ENCODE peak calls at places on chromosomes 7 and 10, in eight cellular contexts. U is tibial nerve, W is ELF-1, O is astrocyte of the hippocampus, Z is mesothelial cell of epicardium, Q is gastrocnemius medialis, L is hippocampal formation, Y is T-helper 17 cell. S is an unnamed sample.

GRCh38 chr10:86103391-86104101 is 263.0 kb downstream of the GRID1 start:
- DNase-seq in U (no peak), W (peak), O (peak), Z (no peak), Q (no peak), L (peak), Y (no peak), S (no peak)

GRCh38 chr7:87474046-87474445 is 1.4 kb downstream of the ABCB4 start:
- DNase-seq in U (no peak), W (no peak), O (no peak), Z (no peak), Q (no peak), L (no peak), Y (no peak), S (no peak)

GRCh38 chr7:47435889-47436312 is 146.0 kb downstream of the TNS3 start:
- DNase-seq in U (peak), W (peak), O (peak), Z (no peak), Q (peak), L (peak), Y (no peak), S (no peak)

GRCh38 chr10:13724484-13724883 is 137.7 kb downstream of the PRPF18 start:
- DNase-seq in U (peak), W (no peak), O (no peak), Z (no peak), Q (no peak), L (peak), Y (no peak), S (peak)

GRCh38 chr7:23373151-23374004 is 74.2 kb downstream of the MALSU1 start:
- DNase-seq in U (no peak), W (no peak), O (no peak), Z (no peak), Q (no peak), L (no peak), Y (no peak), S (no peak)

GRCh38 chr10:72297281-72297967 is 23.7 kb downstream of the DDIT4 start:
- DNase-seq in U (peak), W (peak), O (peak), Z (no peak), Q (peak), L (peak), Y (peak), S (peak)

GRCh38 chr10:31508882-31509281 is 189.9 kb downstream of the ZEB1 start:
- DNase-seq in U (no peak), W (no peak), O (peak), Z (no peak), Q (no peak), L (no peak), Y (no peak), S (no peak)

GRCh38 chr7:29557954-29558353 is 5.7 kb upstream of the PRR15 start:
- DNase-seq in U (no peak), W (peak), O (no peak), Z (no peak), Q (no peak), L (peak), Y (no peak), S (no peak)

GRCh38 chr7:98280791-98281756 is at the start of gene BRI3:
- DNase-seq in U (peak), W (peak), O (peak), Z (peak), Q (peak), L (peak), Y (peak), S (peak)

GRCh38 chr10:13707156-13707881 is 120.6 kb downstream of the PRPF18 start:
- DNase-seq in U (peak), W (peak), O (peak), Z (peak), Q (peak), L (peak), Y (no peak), S (peak)

GRCh38 chr10:478471-479245 is 210.8 kb downstream of the DIP2C start:
- DNase-seq in U (no peak), W (no peak), O (no peak), Z (no peak), Q (no peak), L (no peak), Y (no peak), S (peak)

GRCh38 chr10:983951-984705 is 4.1 kb upstream of the GTPBP4 start:
- DNase-seq in U (no peak), W (no peak), O (peak), Z (no peak), Q (no peak), L (no peak), Y (no peak), S (no peak)

GRCh38 chr10:89391882-89392756 is at the start of gene IFIT1:
- DNase-seq in U (no peak), W (peak), O (peak), Z (no peak), Q (peak), L (peak), Y (peak), S (no peak)

GRCh38 chr7:74083928-74084721 is 521 bp downstream of the LIMK1 start:
- DNase-seq in U (no peak), W (peak), O (peak), Z (peak), Q (no peak), L (no peak), Y (no peak), S (no peak)

GRCh38 chr7:1705339-1705738 is 35.3 kb downstream of the ELFN1 start:
- DNase-seq in U (no peak), W (no peak), O (no peak), Z (no peak), Q (no peak), L (no peak), Y (no peak), S (no peak)

GRCh38 chr7:18153183-18153748 is 125.6 kb upstream of the PRPS1L1 start:
- DNase-seq in U (no peak), W (no peak), O (no peak), Z (no peak), Q (no peak), L (no peak), Y (no peak), S (no peak)